ENCODE peak calls at places on chromosomes 7 and 10, in seven cellular contexts. Q is endothelial cell of umbilical vein, H is IMR-90, T is AG04449, O is AG09309, N is tibial nerve, G is cardiac muscle cell. Y is an unnamed sample.
A peak's percentile ranks its signal among the peaks of the same experiment; 100 is the strongest.

GRCh38 chr7:132065193-132065972 is 509.0 kb upstream of the PODXL start:
- DNase-seq in O (peak; percentile 88), H (peak; percentile 95), G (no peak), N (peak; percentile 43), Q (peak; percentile 83), T (peak; percentile 90), Y (peak; percentile 81)

GRCh38 chr10:126049741-126050140 is 153.4 kb downstream of the FANK1 start:
- DNase-seq in H (peak; percentile 86), Q (peak; percentile 96), T (peak; percentile 63), G (peak; percentile 12), O (peak; percentile 55), N (no peak), Y (no peak)

GRCh38 chr10:91433620-91434019 is 23.5 kb downstream of the HECTD2 start:
- DNase-seq in T (no peak), N (no peak), H (no peak), O (no peak), Q (no peak), G (no peak), Y (no peak)

GRCh38 chr10:8439040-8439439 is 384.6 kb downstream of the GATA3 start:
- DNase-seq in N (no peak), O (no peak), Q (no peak), H (no peak), G (no peak), T (no peak), Y (no peak)

GRCh38 chr10:97887399-97887798 is 37.8 kb downstream of the GOLGA7B start:
- DNase-seq in O (no peak), T (no peak), H (no peak), N (no peak), G (no peak), Q (no peak), Y (no peak)

GRCh38 chr7:127066974-127067373 is 185.8 kb downstream of the GRM8 start:
- DNase-seq in N (no peak), O (no peak), H (no peak), T (no peak), Q (no peak), G (peak; percentile 25), Y (no peak)

GRCh38 chr7:77940647-77941046 is 142.1 kb downstream of the PHTF2 start:
- DNase-seq in H (peak; percentile 48), G (peak; percentile 48), N (peak; percentile 27), O (peak; percentile 10), T (no peak), Q (peak; percentile 47), Y (peak; percentile 10)

GRCh38 chr10:29160110-29160669 is 128.7 kb upstream of the LYZL1 start:
- DNase-seq in O (peak; percentile 52), N (no peak), T (peak; percentile 50), G (no peak), Q (peak; percentile 78), H (peak; percentile 89), Y (no peak)

DNA sequence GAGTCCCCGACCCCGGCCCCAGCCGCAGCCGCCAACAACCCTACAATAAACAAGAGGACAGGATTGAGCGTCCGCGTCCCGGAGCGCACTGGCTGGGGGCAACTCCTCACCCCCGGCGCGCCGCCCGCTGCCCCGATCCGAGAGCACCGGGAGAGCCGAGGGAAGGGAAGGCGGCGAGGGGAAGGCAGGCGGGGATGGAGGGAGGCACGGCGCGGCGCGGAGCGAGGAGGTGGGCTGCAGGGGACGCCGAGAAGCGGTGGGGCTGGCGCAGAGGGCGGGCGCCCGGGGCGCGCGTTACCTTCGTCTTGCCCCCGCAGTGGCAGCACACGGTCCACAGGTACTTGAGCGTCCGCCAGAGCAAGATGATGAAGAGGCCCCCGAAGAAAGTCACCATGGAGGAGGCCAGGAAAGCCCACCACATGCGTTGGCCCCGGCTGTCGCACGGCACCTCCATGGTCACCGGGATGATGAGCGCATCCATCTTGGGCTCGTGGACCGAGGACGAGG is 588 bp downstream of the KCNMA1 start:
- DNase-seq in O (no peak), H (no peak), T (no peak), G (peak; percentile 24), N (no peak), Q (no peak), Y (no peak)
- TF ChIP-seq CTCF in O (no peak), H (no peak), T (no peak), G (no peak), N (no peak), Q (no peak), Y (no peak)

DNA sequence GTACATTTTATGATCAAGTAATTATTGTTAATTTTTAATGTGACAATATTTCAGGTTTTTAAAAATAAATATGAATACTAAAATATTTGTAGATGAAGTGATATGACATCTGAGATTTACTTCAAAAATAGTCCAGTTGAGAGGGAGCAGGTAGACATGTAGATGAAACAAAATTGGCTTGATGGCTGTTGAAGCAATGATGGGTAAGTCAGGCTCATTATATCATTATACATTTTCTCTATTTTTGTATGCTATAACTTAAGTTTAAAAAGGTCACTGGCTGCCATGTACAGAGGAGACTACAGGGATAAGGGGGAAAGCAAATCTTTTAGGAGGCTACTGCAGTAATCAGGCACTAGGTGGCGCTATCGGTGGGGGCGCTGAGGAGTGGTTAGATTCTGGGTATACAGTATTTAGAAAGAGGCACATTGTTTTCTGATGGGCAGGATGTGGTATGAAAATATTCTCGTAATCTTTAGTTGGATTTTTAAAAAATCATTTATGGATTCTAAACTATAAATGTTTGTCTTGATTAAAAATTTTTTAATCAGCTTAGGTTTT is 189.8 kb upstream of the IMMP2L start:
- DNase-seq in O (no peak), H (peak; percentile 44), N (no peak), T (no peak), G (peak; percentile 63), Q (peak; percentile 63), Y (peak; percentile 18)
- TF ChIP-seq CTCF in O (peak; percentile 93), H (peak; percentile 80), N (peak; percentile 55), T (peak; percentile 80), G (peak; percentile 94), Q (peak; percentile 85), Y (peak; percentile 91)

DNA sequence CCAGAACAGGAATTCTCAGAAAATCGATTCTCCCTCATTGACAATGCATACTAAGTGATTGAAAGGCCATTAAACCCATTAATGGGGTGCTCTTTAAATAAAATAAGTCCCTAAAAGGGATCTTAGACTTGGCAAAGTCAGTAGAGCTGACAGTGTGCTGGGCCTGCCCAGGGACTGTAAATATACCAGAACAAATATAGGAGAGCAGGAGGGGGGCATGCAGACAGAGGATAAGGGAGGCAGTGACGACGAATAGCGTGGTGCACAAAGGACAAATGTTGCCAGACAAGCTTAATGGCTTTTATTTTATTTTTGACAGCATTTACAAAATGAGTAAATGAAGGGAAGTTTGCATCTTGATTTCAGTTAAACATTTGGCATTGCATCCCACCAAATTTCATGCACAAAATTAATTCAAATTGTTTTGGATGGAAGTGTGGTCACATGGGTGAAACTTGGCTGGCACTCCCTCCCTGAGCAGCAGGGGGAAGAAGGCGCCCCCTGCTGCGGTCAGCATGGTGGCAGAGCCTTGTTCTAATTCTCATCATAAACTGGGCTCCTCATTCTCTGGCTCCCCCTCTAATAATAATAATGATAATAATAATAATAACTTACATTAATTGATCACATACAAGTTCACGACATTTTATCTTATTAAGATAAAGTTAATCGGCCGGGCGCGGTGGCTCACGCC is 215.9 kb downstream of the SNX10 start:
- DNase-seq in G (no peak), Q (peak; percentile 25), H (no peak), N (no peak), O (no peak), T (no peak), Y (no peak)
- TF ChIP-seq CTCF in G (no peak), Q (peak; percentile 52), H (no peak), N (no peak), O (no peak), T (no peak), Y (no peak)

GRCh38 chr7:143393267-143394041 is 12.3 kb downstream of the ZYX start:
- DNase-seq in T (no peak), H (peak; percentile 45), O (no peak), Q (no peak), G (no peak), N (no peak), Y (no peak)
- TF ChIP-seq CTCF in T (no peak), H (no peak), O (no peak), Q (no peak), G (no peak), N (no peak), Y (no peak)

GRCh38 chr7:26853788-26854393 is 10.5 kb downstream of the SKAP2 start:
- DNase-seq in H (peak; percentile 75), Q (peak; percentile 69), T (no peak), G (peak; percentile 57), O (peak; percentile 18), N (no peak), Y (peak; percentile 8)

GRCh38 chr7:26857170-26857533 is 7.2 kb downstream of the SKAP2 start:
- DNase-seq in O (no peak), H (no peak), T (no peak), N (no peak), Q (no peak), G (no peak), Y (no peak)

GRCh38 chr7:26854932-26855331 is 9.5 kb downstream of the SKAP2 start:
- DNase-seq in N (no peak), T (no peak), H (no peak), Q (peak; percentile 60), G (no peak), O (no peak), Y (no peak)

GRCh38 chr7:26856481-26856880 is 7.9 kb downstream of the SKAP2 start:
- DNase-seq in O (no peak), Q (peak; percentile 76), N (no peak), T (no peak), G (no peak), H (peak; percentile 62), Y (no peak)

DNA sequence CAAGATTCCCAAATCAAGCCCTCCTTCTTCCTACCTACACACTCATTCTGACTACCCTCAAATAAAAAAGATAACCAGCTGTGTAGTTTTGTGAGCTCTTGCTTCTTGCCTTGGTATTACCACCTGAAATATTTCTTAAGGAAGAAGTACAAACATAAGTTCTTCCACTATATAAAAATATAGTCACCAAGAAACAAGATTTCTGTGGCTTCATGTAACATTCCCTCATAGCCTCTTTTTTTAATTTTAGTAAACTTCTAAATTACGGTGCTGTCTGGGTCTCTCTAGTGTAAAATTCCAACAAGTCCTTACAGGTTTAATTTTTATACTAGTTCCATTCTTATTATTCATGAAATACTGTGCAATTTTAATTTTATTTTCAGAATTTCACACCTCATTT is 9.0 kb downstream of the SKAP2 start:
- DNase-seq in N (no peak), Q (peak; percentile 63), T (no peak), H (no peak), G (no peak), O (no peak), Y (no peak)
- TF ChIP-seq CTCF in N (no peak), Q (no peak), T (no peak), H (no peak), G (no peak), O (no peak), Y (no peak)

Y was measured in AG09319.